ENCODE peak calls at places on chromosomes 13 and 19, in five cellular contexts. One of them, this sample, is unnamed.

GRCh38 chr19:38993271-38993670 is 17.7 kb upstream of the FBXO17 start:
- DNase-seq in left cardiac atrium: no peak
- DNase-seq in hypothalamus: no peak
- DNase-seq in heart left ventricle: no peak
- DNase-seq in stimulated activated CD4-positive, alpha-beta T cell treated with anti-CD3 and anti-CD28 coated beads, Interleukin-4, amount 100 ng/mL, for 1 hour: no peak
- DNase-seq in this sample: peak

GRCh38 chr19:38848299-38849146 is 1.3 kb downstream of the HNRNPL start:
- DNase-seq in left cardiac atrium: no peak
- DNase-seq in hypothalamus: no peak
- DNase-seq in heart left ventricle: no peak
- DNase-seq in stimulated activated CD4-positive, alpha-beta T cell treated with anti-CD3 and anti-CD28 coated beads, Interleukin-4, amount 100 ng/mL, for 1 hour: no peak
- DNase-seq in this sample: no peak

GRCh38 chr13:45847554-45848224 is 3.9 kb downstream of the SIAH3 start:
- DNase-seq in left cardiac atrium: no peak
- DNase-seq in hypothalamus: no peak
- DNase-seq in heart left ventricle: peak
- DNase-seq in stimulated activated CD4-positive, alpha-beta T cell treated with anti-CD3 and anti-CD28 coated beads, Interleukin-4, amount 100 ng/mL, for 1 hour: no peak
- DNase-seq in this sample: no peak

GRCh38 chr13:72643339-72643989 is 84.0 kb downstream of the MZT1 start:
- DNase-seq in left cardiac atrium: peak
- DNase-seq in hypothalamus: peak
- DNase-seq in heart left ventricle: peak
- DNase-seq in stimulated activated CD4-positive, alpha-beta T cell treated with anti-CD3 and anti-CD28 coated beads, Interleukin-4, amount 100 ng/mL, for 1 hour: peak
- DNase-seq in this sample: peak

GRCh38 chr13:55761986-55762385 is 1378.7 kb upstream of the PRR20A start:
- DNase-seq in left cardiac atrium: no peak
- DNase-seq in hypothalamus: no peak
- DNase-seq in heart left ventricle: no peak
- DNase-seq in stimulated activated CD4-positive, alpha-beta T cell treated with anti-CD3 and anti-CD28 coated beads, Interleukin-4, amount 100 ng/mL, for 1 hour: no peak
- DNase-seq in this sample: no peak

GRCh38 chr19:17420267-17420924 is 549 bp downstream of the MVB12A start:
- DNase-seq in left cardiac atrium: peak
- DNase-seq in hypothalamus: no peak
- DNase-seq in heart left ventricle: peak
- DNase-seq in stimulated activated CD4-positive, alpha-beta T cell treated with anti-CD3 and anti-CD28 coated beads, Interleukin-4, amount 100 ng/mL, for 1 hour: peak
- DNase-seq in this sample: peak

GRCh38 chr13:44768233-44768632 is 192.1 kb upstream of the TSC22D1 start:
- DNase-seq in left cardiac atrium: no peak
- DNase-seq in hypothalamus: no peak
- DNase-seq in heart left ventricle: no peak
- DNase-seq in stimulated activated CD4-positive, alpha-beta T cell treated with anti-CD3 and anti-CD28 coated beads, Interleukin-4, amount 100 ng/mL, for 1 hour: no peak
- DNase-seq in this sample: no peak

GRCh38 chr13:73109288-73109899 is 50.6 kb downstream of the KLF5 start:
- DNase-seq in left cardiac atrium: no peak
- DNase-seq in hypothalamus: no peak
- DNase-seq in heart left ventricle: no peak
- DNase-seq in stimulated activated CD4-positive, alpha-beta T cell treated with anti-CD3 and anti-CD28 coated beads, Interleukin-4, amount 100 ng/mL, for 1 hour: no peak
- DNase-seq in this sample: peak

GRCh38 chr19:1254081-1254527 is 5.7 kb downstream of the MIDN start:
- DNase-seq in left cardiac atrium: no peak
- DNase-seq in hypothalamus: no peak
- DNase-seq in heart left ventricle: peak
- DNase-seq in stimulated activated CD4-positive, alpha-beta T cell treated with anti-CD3 and anti-CD28 coated beads, Interleukin-4, amount 100 ng/mL, for 1 hour: no peak
- DNase-seq in this sample: no peak